ENCODE peak calls at places on chromosome 21, in five cellular contexts. N is neuronal stem cell, Y is GM23248, R is esophagus squamous epithelium, V is tibial artery. P is an unnamed sample.

GRCh38 chr21:35616090-35616489 is 444.2 kb downstream of the SETD4 start:
- DNase-seq in N (no peak), Y (peak), R (no peak), V (no peak), P (peak)

GRCh38 chr21:32803651-32804050 is 32.1 kb upstream of the PAXBP1 start:
- DNase-seq in N (no peak), Y (peak), R (no peak), V (no peak), P (peak)

GRCh38 chr21:26127918-26128317 is 42.7 kb downstream of the APP start:
- DNase-seq in N (no peak), Y (peak), R (no peak), V (no peak), P (peak)

GRCh38 chr21:32087452-32087851 is 191.4 kb downstream of the MIS18A start:
- DNase-seq in N (no peak), Y (no peak), R (no peak), V (no peak), P (no peak)

GRCh38 chr21:29654203-29654602 is 285.6 kb downstream of the GRIK1 start:
- DNase-seq in N (no peak), Y (no peak), R (no peak), V (no peak), P (no peak)

GRCh38 chr21:31630062-31630711 is 29.3 kb upstream of the SOD1 start:
- DNase-seq in N (no peak), Y (peak), R (no peak), V (no peak), P (peak)

GRCh38 chr21:33865996-33866575 is 49.5 kb downstream of the ATP5PO start:
- DNase-seq in N (no peak), Y (no peak), R (no peak), V (no peak), P (no peak)

GRCh38 chr21:27298465-27298864 is 331.6 kb upstream of the ADAMTS5 start:
- DNase-seq in N (no peak), Y (no peak), R (no peak), V (no peak), P (peak)

GRCh38 chr21:15947707-15948106 is 217.9 kb downstream of the USP25 start:
- DNase-seq in N (peak), Y (no peak), R (no peak), V (no peak), P (no peak)

GRCh38 chr21:32320726-32321125 is 22.1 kb downstream of the MRAP start:
- DNase-seq in N (no peak), Y (no peak), R (no peak), V (no peak), P (no peak)

GRCh38 chr21:17889171-17889570 is 70.0 kb upstream of the C21orf91 start:
- DNase-seq in N (no peak), Y (no peak), R (no peak), V (no peak), P (no peak)

GRCh38 chr21:28521932-28522826 is 470.5 kb downstream of the LTN1 start:
- DNase-seq in N (no peak), Y (peak), R (no peak), V (no peak), P (peak)

GRCh38 chr21:28336299-28336698 is 656.4 kb downstream of the LTN1 start:
- DNase-seq in N (no peak), Y (peak), R (no peak), V (no peak), P (peak)

GRCh38 chr21:31752967-31753366 is 21.0 kb upstream of the SCAF4 start:
- DNase-seq in N (no peak), Y (no peak), R (no peak), V (no peak), P (peak)

GRCh38 chr21:33402011-33402979 is 918 bp upstream of the IFNGR2 start:
- DNase-seq in N (peak), Y (peak), R (no peak), V (peak), P (peak)

GRCh38 chr21:29342394-29342957 is 43.8 kb downstream of the BACH1 start:
- DNase-seq in N (no peak), Y (peak), R (no peak), V (peak), P (peak)

GRCh38 chr21:30083120-30083945 is 83.3 kb downstream of the CLDN17 start:
- DNase-seq in N (no peak), Y (no peak), R (no peak), V (no peak), P (no peak)

GRCh38 chr21:35614412-35614901 is 445.9 kb downstream of the SETD4 start:
- DNase-seq in N (no peak), Y (peak), R (no peak), V (no peak), P (peak)

GRCh38 chr21:18493420-18493819 is 89.8 kb upstream of the TMPRSS15 start:
- DNase-seq in N (no peak), Y (peak), R (no peak), V (no peak), P (no peak)

GRCh38 chr21:35491920-35492678 is 443.0 kb upstream of the RUNX1 start:
- DNase-seq in N (no peak), Y (no peak), R (no peak), V (no peak), P (no peak)

GRCh38 chr21:27190601-27191000 is 223.7 kb upstream of the ADAMTS5 start:
- DNase-seq in N (no peak), Y (peak), R (no peak), V (no peak), P (peak)

GRCh38 chr21:27365394-27365793 is 398.5 kb upstream of the ADAMTS5 start:
- DNase-seq in N (no peak), Y (peak), R (no peak), V (no peak), P (peak)

GRCh38 chr21:33848252-33848953 is 67.2 kb downstream of the ATP5PO start:
- DNase-seq in N (no peak), Y (no peak), R (no peak), V (no peak), P (no peak)

GRCh38 chr21:35840197-35840799 is 220.0 kb downstream of the SETD4 start:
- DNase-seq in N (peak), Y (peak), R (no peak), V (no peak), P (peak)

GRCh38 chr21:30463713-30464112 is 16.5 kb downstream of the KRTAP19-1 start:
- DNase-seq in N (no peak), Y (no peak), R (no peak), V (no peak), P (no peak)

GRCh38 chr21:19181604-19182140 is 778.1 kb upstream of the TMPRSS15 start:
- DNase-seq in N (no peak), Y (no peak), R (no peak), V (no peak), P (no peak)

GRCh38 chr21:35257413-35257812 is 208.3 kb upstream of the RUNX1 start:
- DNase-seq in N (no peak), Y (peak), R (no peak), V (peak), P (peak)

GRCh38 chr21:34280389-34280795 is 83.4 kb upstream of the KCNE2 start:
- DNase-seq in N (no peak), Y (peak), R (no peak), V (no peak), P (peak)

GRCh38 chr21:29256125-29256895 is 42.4 kb upstream of the BACH1 start:
- DNase-seq in N (no peak), Y (no peak), R (no peak), V (no peak), P (no peak)

GRCh38 chr21:27776925-27777553 is 810.2 kb upstream of the ADAMTS5 start:
- DNase-seq in N (no peak), Y (no peak), R (no peak), V (no peak), P (no peak)

GRCh38 chr21:34965200-34966174 is 83.6 kb downstream of the RUNX1 start:
- DNase-seq in N (no peak), Y (peak), R (no peak), V (no peak), P (peak)

GRCh38 chr21:23887709-23888303 is 1719.5 kb downstream of the MRPL39 start:
- DNase-seq in N (no peak), Y (no peak), R (no peak), V (no peak), P (no peak)

GRCh38 chr21:35748683-35749314 is 311.5 kb downstream of the SETD4 start:
- DNase-seq in N (no peak), Y (no peak), R (no peak), V (no peak), P (no peak)

GRCh38 chr21:22898061-22898460 is 1899.9 kb downstream of the NCAM2 start:
- DNase-seq in N (no peak), Y (no peak), R (no peak), V (no peak), P (no peak)

GRCh38 chr21:29961291-29962027 is 21.7 kb upstream of the GRIK1 start:
- DNase-seq in N (no peak), Y (no peak), R (no peak), V (no peak), P (no peak)

GRCh38 chr21:35664683-35665082 is 395.6 kb downstream of the SETD4 start:
- DNase-seq in N (no peak), Y (peak), R (no peak), V (no peak), P (no peak)

GRCh38 chr21:30153697-30154340 is 12.8 kb downstream of the CLDN17 start:
- DNase-seq in N (no peak), Y (no peak), R (no peak), V (no peak), P (no peak)

GRCh38 chr21:15868940-15869339 is 139.2 kb downstream of the USP25 start:
- DNase-seq in N (no peak), Y (no peak), R (no peak), V (no peak), P (no peak)

DNA sequence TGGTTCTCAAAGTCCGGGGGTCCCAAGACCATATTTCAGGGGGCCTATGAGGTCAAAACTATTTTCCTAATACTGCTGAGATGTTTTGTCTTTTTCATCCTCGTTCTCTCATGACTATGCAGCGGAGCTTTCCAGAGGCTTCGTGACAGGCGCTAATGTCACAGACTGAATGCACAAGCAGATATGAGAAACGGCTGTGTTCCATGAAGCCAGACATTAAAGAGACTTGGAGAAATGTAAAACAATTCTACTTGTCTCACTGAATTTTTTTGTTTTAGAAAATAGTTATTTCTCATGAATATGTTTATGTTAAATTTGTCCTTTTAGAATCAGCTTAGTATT is 10.3 kb downstream of the PIGP start:
- DNase-seq in N (no peak), Y (no peak), R (no peak), V (no peak), P (no peak)
- H3K4me3 ChIP-seq in N (no peak), Y (no peak), R (no peak), V (no peak), P (no peak)

DNA sequence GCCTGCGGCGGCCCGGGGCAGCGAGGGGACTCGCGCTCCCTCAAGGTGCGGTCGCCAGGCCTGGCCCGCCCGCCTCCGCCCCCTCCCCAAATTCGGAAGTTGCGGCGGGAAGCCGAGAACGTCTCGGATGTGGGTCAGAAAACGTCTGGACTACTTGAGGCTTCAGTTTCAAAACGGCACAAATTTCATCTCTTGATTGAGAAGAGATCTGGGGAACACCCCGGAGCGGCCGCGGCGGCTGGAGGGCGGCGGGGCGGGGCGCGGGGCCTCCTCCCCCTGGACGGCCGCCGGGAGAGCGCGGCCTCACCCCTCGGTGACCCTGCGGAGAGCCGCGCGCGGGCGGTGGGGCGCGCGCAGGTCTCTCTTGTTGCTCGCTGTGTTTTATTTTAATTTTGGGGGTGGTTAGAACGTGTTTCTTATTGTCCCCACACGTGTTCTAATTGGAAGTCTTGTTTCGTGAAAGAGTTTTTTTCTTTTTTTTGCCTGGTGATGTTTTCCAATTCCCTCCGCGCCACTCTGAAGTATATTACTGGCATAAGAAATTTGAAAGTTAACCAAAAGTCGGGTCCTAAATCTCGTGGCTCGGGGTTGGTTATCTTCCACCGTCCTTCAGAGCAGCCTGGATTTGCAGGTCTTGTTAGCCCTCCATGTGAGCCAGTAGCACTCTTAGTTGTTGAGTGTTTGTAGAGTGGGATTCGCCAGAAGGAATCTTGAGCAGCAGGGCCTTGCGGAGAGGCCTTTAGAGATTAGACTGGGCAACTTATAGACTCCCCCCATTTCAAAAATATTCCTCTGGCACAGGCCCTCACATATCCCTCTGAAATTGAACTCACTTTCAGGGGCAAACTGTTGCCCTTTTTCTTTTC is 749 bp downstream of the PCBP3 start:
- DNase-seq in N (peak), Y (peak), R (no peak), V (no peak), P (no peak)
- H3K4me3 ChIP-seq in N (peak), Y (peak), R (peak), V (peak), P (peak)

DNA sequence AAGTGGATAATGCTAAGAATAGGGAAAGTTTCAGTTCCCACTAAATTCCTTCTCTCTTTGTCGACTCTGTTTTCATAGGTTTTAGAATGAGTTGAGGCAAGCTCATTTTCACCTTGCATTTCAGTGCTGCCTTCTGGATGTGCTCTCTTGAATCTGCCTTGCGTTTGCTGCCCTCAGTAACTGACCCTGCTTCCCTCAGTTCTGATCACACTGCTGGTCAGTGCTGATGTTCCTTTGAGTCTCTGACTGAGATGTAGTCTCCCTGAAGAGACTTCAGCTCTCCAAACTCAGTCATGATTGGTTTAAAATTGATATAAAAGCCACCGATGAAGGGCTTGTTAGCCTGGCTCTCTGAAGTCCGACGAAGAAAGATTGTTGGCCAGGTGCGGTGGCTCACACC is 25.2 kb upstream of the HMGN1 start:
- DNase-seq in N (no peak), Y (no peak), R (no peak), V (no peak), P (no peak)
- H3K4me3 ChIP-seq in N (no peak), Y (no peak), R (no peak), V (no peak), P (no peak)

GRCh38 chr21:38384675-38385074 is 113.6 kb downstream of the ERG start:
- DNase-seq in N (no peak), Y (no peak), R (no peak), V (no peak), P (no peak)
- H3K4me3 ChIP-seq in N (no peak), Y (no peak), R (no peak), V (no peak), P (no peak)

GRCh38 chr21:45364464-45365185 is 40.3 kb upstream of the COL18A1 start:
- DNase-seq in N (no peak), Y (peak), R (no peak), V (peak), P (peak)

GRCh38 chr21:45365608-45366241 is 39.2 kb upstream of the COL18A1 start:
- DNase-seq in N (no peak), Y (peak), R (no peak), V (no peak), P (peak)

GRCh38 chr21:45362748-45363145 is 42.2 kb upstream of the COL18A1 start:
- DNase-seq in N (no peak), Y (no peak), R (no peak), V (no peak), P (no peak)

GRCh38 chr21:45365186-45365607 is 39.8 kb upstream of the COL18A1 start:
- DNase-seq in N (no peak), Y (no peak), R (no peak), V (no peak), P (no peak)

GRCh38 chr21:45363921-45364463 is 41.0 kb upstream of the COL18A1 start:
- DNase-seq in N (no peak), Y (peak), R (no peak), V (peak), P (peak)
- H3K4me3 ChIP-seq in N (no peak), Y (peak), R (no peak), V (peak), P (peak)

GRCh38 chr21:41349607-41350390 is 12.0 kb upstream of the MX2 start:
- DNase-seq in N (no peak), Y (no peak), R (no peak), V (no peak), P (no peak)

GRCh38 chr21:41345934-41346685 is 15.7 kb upstream of the MX2 start:
- DNase-seq in N (no peak), Y (no peak), R (no peak), V (no peak), P (no peak)

GRCh38 chr21:41346758-41347157 is 15.1 kb upstream of the MX2 start:
- DNase-seq in N (no peak), Y (no peak), R (no peak), V (no peak), P (no peak)

GRCh38 chr21:41348434-41348833 is 13.4 kb upstream of the MX2 start:
- DNase-seq in N (no peak), Y (no peak), R (no peak), V (no peak), P (no peak)

DNA sequence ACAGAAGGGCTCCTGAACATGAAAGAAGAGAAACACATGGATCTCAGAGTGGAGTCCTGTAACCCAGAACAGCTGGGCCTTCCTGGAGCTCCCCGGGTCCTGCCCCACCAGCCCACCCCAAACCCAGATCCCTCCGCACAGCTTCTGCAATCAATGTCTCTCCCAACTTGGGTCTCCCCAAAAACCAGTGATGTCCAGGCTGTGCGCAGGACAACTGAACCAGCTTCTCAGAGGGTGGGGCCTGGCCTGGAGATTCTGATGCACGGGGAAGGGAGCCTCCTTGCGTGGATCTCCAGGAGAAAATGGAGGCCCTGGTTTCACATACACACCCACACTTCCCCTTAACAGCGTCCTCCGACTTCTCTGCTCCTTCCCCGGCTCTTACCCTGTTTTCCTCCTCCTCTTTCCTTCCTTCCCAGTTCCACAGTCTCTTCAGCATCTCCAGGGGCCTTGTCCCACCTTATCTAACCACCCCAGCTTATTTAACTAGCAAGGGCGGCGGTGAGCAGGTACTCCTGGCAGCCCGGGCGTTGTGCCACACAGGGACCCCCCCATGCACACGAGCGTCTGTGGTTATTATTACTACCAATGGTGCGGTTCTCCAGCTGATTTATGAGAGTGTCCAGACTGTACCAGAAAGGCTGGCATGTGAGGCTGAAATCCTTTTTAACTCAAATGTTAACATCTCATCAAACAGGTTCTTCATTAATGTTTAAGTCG is 11.2 kb upstream of the MX2 start:
- DNase-seq in N (no peak), Y (no peak), R (no peak), V (no peak), P (no peak)
- H3K4me3 ChIP-seq in N (no peak), Y (no peak), R (no peak), V (no peak), P (no peak)

GRCh38 chr21:43331962-43332458 is 94.9 kb downstream of the SIK1 start:
- DNase-seq in N (no peak), Y (peak), R (no peak), V (peak), P (peak)

GRCh38 chr21:43332872-43333300 is 94.0 kb downstream of the SIK1 start:
- DNase-seq in N (no peak), Y (no peak), R (no peak), V (peak), P (no peak)

GRCh38 chr21:43334214-43334958 is 92.5 kb downstream of the SIK1 start:
- DNase-seq in N (no peak), Y (no peak), R (no peak), V (no peak), P (no peak)

GRCh38 chr21:43332461-43332860 is 94.5 kb downstream of the SIK1 start:
- DNase-seq in N (no peak), Y (no peak), R (no peak), V (no peak), P (no peak)

GRCh38 chr21:43333301-43334062 is 93.4 kb downstream of the SIK1 start:
- DNase-seq in N (peak), Y (peak), R (no peak), V (no peak), P (peak)
- H3K4me3 ChIP-seq in N (no peak), Y (peak), R (peak), V (peak), P (peak)

DNA sequence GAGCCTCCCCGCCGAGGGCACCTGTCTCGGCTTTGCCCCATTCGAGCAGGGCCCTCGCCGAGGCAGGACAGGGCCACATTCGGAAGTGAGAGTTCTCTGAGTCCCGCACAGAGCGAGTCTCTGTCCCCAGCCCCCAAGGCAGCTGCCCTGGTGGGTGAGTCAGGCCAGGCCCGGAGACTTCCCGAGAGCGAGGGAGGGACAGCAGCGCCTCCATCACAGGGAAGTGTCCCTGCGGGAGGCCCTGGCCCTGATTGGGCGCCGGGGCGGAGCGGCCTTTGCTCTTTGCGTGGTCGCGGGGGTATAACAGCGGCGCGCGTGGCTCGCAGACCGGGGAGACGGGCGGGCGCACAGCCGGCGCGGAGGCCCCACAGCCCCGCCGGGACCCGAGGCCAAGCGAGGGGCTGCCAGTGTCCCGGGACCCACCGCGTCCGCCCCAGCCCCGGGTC is at the start of gene AIRE:
- DNase-seq in N (no peak), Y (peak), R (no peak), V (no peak), P (peak)
- H3K4me3 ChIP-seq in N (no peak), Y (peak), R (peak), V (no peak), P (no peak)

GRCh38 chr21:21196848-21197247 is 198.6 kb downstream of the NCAM2 start:
- DNase-seq in N (no peak), Y (no peak), R (no peak), V (no peak), P (no peak)
- H3K4me3 ChIP-seq in N (no peak), Y (no peak), R (no peak), V (no peak), P (no peak)